ENCODE peak calls at places on chromosomes 13 and 19, in seven cellular contexts. One of them, this sample, is unnamed.

GRCh38 chr13:44399045-44399444 is 25.4 kb downstream of the SERP2 start:
- DNase-seq in H1: no peak
- DNase-seq in GM12878: no peak
- DNase-seq in HepG2: no peak
- DNase-seq in HCT116: no peak
- DNase-seq in K562: no peak
- DNase-seq in SK-N-SH: no peak
- DNase-seq in this sample: no peak

GRCh38 chr19:45186509-45187334 is 8.1 kb downstream of the BLOC1S3 start:
- DNase-seq in GM12878: no peak
- DNase-seq in HCT116: no peak
- DNase-seq in HepG2: peak; percentile 75
- DNase-seq in H1: no peak
- DNase-seq in K562: no peak
- DNase-seq in SK-N-SH: no peak
- DNase-seq in this sample: no peak

GRCh38 chr13:23723463-23723862 is 153.3 kb downstream of the TNFRSF19 start:
- DNase-seq in K562: no peak
- DNase-seq in GM12878: no peak
- DNase-seq in HepG2: no peak
- DNase-seq in HCT116: no peak
- DNase-seq in SK-N-SH: no peak
- DNase-seq in H1: no peak
- DNase-seq in this sample: no peak

GRCh38 chr19:13104848-13105646 is 2.4 kb upstream of the LYL1 start:
- DNase-seq in SK-N-SH: no peak
- DNase-seq in GM12878: no peak
- DNase-seq in K562: no peak
- DNase-seq in HepG2: no peak
- DNase-seq in H1: no peak
- DNase-seq in HCT116: no peak
- DNase-seq in this sample: no peak

GRCh38 chr19:485583-486236 is 10.6 kb upstream of the MADCAM1 start:
- DNase-seq in K562: no peak
- DNase-seq in HepG2: peak; percentile 88
- DNase-seq in GM12878: no peak
- DNase-seq in SK-N-SH: peak; percentile 12
- DNase-seq in HCT116: no peak
- DNase-seq in H1: no peak
- DNase-seq in this sample: no peak

GRCh38 chr19:31269425-31270127 is 79.7 kb downstream of the TSHZ3 start:
- DNase-seq in H1: no peak
- DNase-seq in HCT116: no peak
- DNase-seq in K562: no peak
- DNase-seq in HepG2: no peak
- DNase-seq in GM12878: no peak
- DNase-seq in SK-N-SH: peak; percentile 67
- DNase-seq in this sample: no peak

GRCh38 chr13:75910591-75910990 is 274.5 kb downstream of the LMO7 start:
- DNase-seq in K562: no peak
- DNase-seq in GM12878: no peak
- DNase-seq in SK-N-SH: peak; percentile 4
- DNase-seq in H1: no peak
- DNase-seq in HepG2: no peak
- DNase-seq in HCT116: no peak
- DNase-seq in this sample: no peak

GRCh38 chr13:101453784-101454201 is 1.3 kb downstream of the ITGBL1 start:
- DNase-seq in HepG2: no peak
- DNase-seq in SK-N-SH: peak; percentile 72
- DNase-seq in K562: no peak
- DNase-seq in GM12878: no peak
- DNase-seq in H1: no peak
- DNase-seq in HCT116: no peak
- DNase-seq in this sample: peak; percentile 4

GRCh38 chr13:64154514-64154913 is 2738.9 kb upstream of the PCDH20 start:
- DNase-seq in K562: no peak
- DNase-seq in H1: no peak
- DNase-seq in HepG2: no peak
- DNase-seq in GM12878: no peak
- DNase-seq in SK-N-SH: peak; percentile 4
- DNase-seq in HCT116: peak; percentile 4
- DNase-seq in this sample: peak; percentile 6

GRCh38 chr13:31374682-31375081 is 174.9 kb downstream of the B3GLCT start:
- DNase-seq in H1: no peak
- DNase-seq in GM12878: no peak
- DNase-seq in K562: peak; percentile 5
- DNase-seq in HepG2: no peak
- DNase-seq in SK-N-SH: no peak
- DNase-seq in HCT116: no peak
- DNase-seq in this sample: no peak

GRCh38 chr19:43638991-43639494 is 607 bp downstream of the CADM4 start:
- DNase-seq in K562: no peak
- DNase-seq in HepG2: no peak
- DNase-seq in SK-N-SH: no peak
- DNase-seq in GM12878: no peak
- DNase-seq in H1: no peak
- DNase-seq in HCT116: no peak
- DNase-seq in this sample: no peak

GRCh38 chr19:2491130-2491801 is 15.3 kb downstream of the GADD45B start:
- DNase-seq in HCT116: no peak
- DNase-seq in SK-N-SH: no peak
- DNase-seq in HepG2: no peak
- DNase-seq in GM12878: no peak
- DNase-seq in H1: no peak
- DNase-seq in K562: no peak
- DNase-seq in this sample: no peak

GRCh38 chr19:48329167-48329891 is 4.0 kb downstream of the EMP3 start:
- DNase-seq in HepG2: no peak
- DNase-seq in K562: peak; percentile 69
- DNase-seq in GM12878: peak; percentile 42
- DNase-seq in SK-N-SH: no peak
- DNase-seq in HCT116: no peak
- DNase-seq in H1: no peak
- DNase-seq in this sample: no peak

GRCh38 chr13:109385161-109385560 is 401.2 kb downstream of the IRS2 start:
- DNase-seq in HepG2: no peak
- DNase-seq in SK-N-SH: no peak
- DNase-seq in HCT116: no peak
- DNase-seq in K562: no peak
- DNase-seq in H1: no peak
- DNase-seq in GM12878: no peak
- DNase-seq in this sample: no peak

GRCh38 chr19:52658595-52658994 is 20.4 kb upstream of the ZNF83 start:
- DNase-seq in GM12878: no peak
- DNase-seq in HepG2: peak; percentile 56
- DNase-seq in H1: no peak
- DNase-seq in SK-N-SH: no peak
- DNase-seq in K562: no peak
- DNase-seq in HCT116: no peak
- DNase-seq in this sample: no peak

GRCh38 chr13:113016526-113017295 is 47.7 kb downstream of the MCF2L start:
- DNase-seq in K562: no peak
- DNase-seq in GM12878: no peak
- DNase-seq in HCT116: no peak
- DNase-seq in H1: no peak
- DNase-seq in SK-N-SH: no peak
- DNase-seq in HepG2: no peak
- DNase-seq in this sample: no peak

GRCh38 chr13:98173431-98173921 is 3.6 kb downstream of the RNF113B start:
- DNase-seq in K562: no peak
- DNase-seq in SK-N-SH: no peak
- DNase-seq in H1: no peak
- DNase-seq in HepG2: peak; percentile 95
- DNase-seq in GM12878: no peak
- DNase-seq in HCT116: peak; percentile 29
- DNase-seq in this sample: no peak

GRCh38 chr13:103275708-103276107 is 209.5 kb upstream of the SLC10A2 start:
- DNase-seq in H1: no peak
- DNase-seq in HepG2: no peak
- DNase-seq in K562: no peak
- DNase-seq in GM12878: no peak
- DNase-seq in SK-N-SH: peak; percentile 26
- DNase-seq in HCT116: no peak
- DNase-seq in this sample: no peak

GRCh38 chr19:6099037-6099436 is 11.3 kb downstream of the RFX2 start:
- DNase-seq in H1: no peak
- DNase-seq in HCT116: no peak
- DNase-seq in HepG2: no peak
- DNase-seq in GM12878: no peak
- DNase-seq in SK-N-SH: no peak
- DNase-seq in K562: no peak
- DNase-seq in this sample: no peak
- TF ChIP-seq JUND in H1: no peak
- TF ChIP-seq JUND in HCT116: no peak
- TF ChIP-seq JUND in HepG2: no peak
- TF ChIP-seq JUND in GM12878: no peak
- TF ChIP-seq JUND in SK-N-SH: no peak
- TF ChIP-seq JUND in K562: no peak
- TF ChIP-seq JUND in this sample: no peak

DNA sequence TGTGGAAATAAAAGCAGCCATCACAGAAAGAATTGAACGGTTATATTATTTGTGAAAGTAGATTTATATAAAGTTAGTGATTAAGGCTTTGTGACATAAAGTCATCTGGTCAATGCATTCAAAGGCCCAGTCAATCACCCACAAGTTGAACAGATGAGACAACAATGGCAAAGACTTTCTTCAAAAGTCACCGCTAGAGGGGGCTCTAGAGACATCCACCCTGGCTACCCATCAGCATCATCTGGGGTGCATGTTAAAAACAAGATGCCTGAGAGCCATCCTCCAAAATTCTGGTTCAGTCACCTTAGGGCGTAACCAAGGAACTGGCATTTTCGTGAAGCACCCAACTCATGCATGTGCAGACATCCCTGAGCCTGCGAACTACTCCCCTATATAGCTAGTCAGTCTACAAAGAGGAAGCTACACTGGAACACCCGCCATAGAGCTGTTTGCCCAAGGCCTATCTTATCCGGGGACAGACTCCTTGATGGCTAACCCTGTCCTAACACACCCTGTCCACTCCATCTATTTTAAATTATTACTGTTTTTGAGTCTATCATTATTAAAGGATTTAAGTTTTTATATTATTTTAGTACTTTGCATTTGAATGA is 970.5 kb downstream of the UQCRFS1 start:
- DNase-seq in K562: peak; percentile 61
- DNase-seq in HepG2: no peak
- DNase-seq in HCT116: no peak
- DNase-seq in SK-N-SH: peak; percentile 44
- DNase-seq in GM12878: no peak
- DNase-seq in H1: peak; percentile 75
- DNase-seq in this sample: peak; percentile 49
- TF ChIP-seq JUND in K562: no peak
- TF ChIP-seq JUND in HepG2: no peak
- TF ChIP-seq JUND in HCT116: no peak
- TF ChIP-seq JUND in SK-N-SH: no peak
- TF ChIP-seq JUND in GM12878: no peak
- TF ChIP-seq JUND in H1: no peak
- TF ChIP-seq JUND in this sample: no peak

DNA sequence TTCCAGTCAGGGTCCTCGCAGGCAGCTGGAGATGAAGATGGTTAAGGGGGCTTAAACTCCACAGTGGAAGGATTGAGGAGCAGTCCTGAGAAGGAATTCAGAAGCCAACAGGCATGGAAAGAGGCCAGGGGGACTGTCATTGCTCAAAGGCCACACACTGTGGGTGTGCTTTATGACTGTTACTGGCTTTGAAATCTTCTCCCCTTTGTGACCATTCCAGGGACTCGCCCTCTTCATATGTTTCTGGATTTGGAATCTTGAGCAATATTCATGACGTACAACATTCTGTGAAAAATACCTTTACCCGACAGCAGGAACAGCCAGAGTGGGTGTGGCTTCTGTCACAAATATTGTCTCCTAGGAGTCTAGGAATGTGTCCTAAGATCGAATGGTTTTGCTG is 16.6 kb downstream of the CEACAM7 start:
- DNase-seq in HepG2: no peak
- DNase-seq in H1: no peak
- DNase-seq in SK-N-SH: no peak
- DNase-seq in GM12878: no peak
- DNase-seq in K562: no peak
- DNase-seq in HCT116: no peak
- DNase-seq in this sample: no peak
- TF ChIP-seq JUND in HepG2: no peak
- TF ChIP-seq JUND in H1: no peak
- TF ChIP-seq JUND in SK-N-SH: no peak
- TF ChIP-seq JUND in GM12878: no peak
- TF ChIP-seq JUND in K562: no peak
- TF ChIP-seq JUND in HCT116: no peak
- TF ChIP-seq JUND in this sample: no peak

DNA sequence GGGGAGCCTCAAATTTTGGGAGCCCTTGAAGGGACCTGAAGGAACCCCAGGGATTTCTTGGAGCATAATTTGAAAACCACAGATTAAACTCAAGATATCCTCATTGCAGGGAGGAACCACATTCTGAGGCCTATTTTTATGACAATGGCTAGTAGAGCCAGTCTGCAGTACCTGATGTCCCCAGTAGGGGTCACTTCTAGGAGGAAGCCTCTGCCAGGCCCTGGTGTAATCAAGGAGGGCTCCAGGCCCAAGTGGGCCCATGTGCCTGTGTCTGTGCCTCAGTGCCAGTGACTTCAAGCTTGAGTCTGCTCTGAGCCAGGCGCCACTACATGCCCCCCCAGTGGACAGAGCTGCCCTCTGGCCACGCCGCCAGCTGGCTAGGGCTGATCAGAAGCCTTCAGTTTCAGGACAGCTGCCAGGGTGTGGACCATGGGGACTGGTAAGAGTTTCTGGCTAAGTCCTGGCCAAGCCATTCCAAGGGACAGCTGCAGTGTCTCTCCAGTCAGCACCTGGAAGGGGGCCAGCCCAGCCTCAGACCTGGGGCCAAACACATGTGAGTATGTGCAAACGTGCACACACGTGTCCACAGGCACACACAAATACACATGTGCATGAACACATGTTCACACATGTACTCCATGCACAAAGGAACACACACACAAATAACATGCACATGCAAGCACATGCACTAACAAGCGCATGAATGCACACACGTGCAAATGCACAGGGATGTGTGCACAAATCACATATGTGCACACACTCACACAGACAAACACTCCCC is 20.5 kb upstream of the SLC7A10 start:
- DNase-seq in K562: peak; percentile 14
- DNase-seq in SK-N-SH: peak; percentile 38
- DNase-seq in H1: peak; percentile 73
- DNase-seq in HCT116: no peak
- DNase-seq in GM12878: no peak
- DNase-seq in HepG2: no peak
- DNase-seq in this sample: no peak
- TF ChIP-seq JUND in K562: no peak
- TF ChIP-seq JUND in SK-N-SH: no peak
- TF ChIP-seq JUND in H1: no peak
- TF ChIP-seq JUND in HCT116: no peak
- TF ChIP-seq JUND in GM12878: no peak
- TF ChIP-seq JUND in HepG2: no peak
- TF ChIP-seq JUND in this sample: no peak

GRCh38 chr19:41939861-41940442 is 11.7 kb upstream of the ERFL start:
- DNase-seq in HepG2: no peak
- DNase-seq in K562: peak; percentile 73
- DNase-seq in SK-N-SH: peak; percentile 87
- DNase-seq in HCT116: no peak
- DNase-seq in H1: peak; percentile 74
- DNase-seq in GM12878: no peak
- DNase-seq in this sample: no peak
- TF ChIP-seq JUND in HepG2: no peak
- TF ChIP-seq JUND in K562: no peak
- TF ChIP-seq JUND in SK-N-SH: no peak
- TF ChIP-seq JUND in HCT116: no peak
- TF ChIP-seq JUND in H1: no peak
- TF ChIP-seq JUND in GM12878: no peak
- TF ChIP-seq JUND in this sample: no peak